ENCODE peak calls at places on chromosomes 3 and 15, in nine cellular contexts. H is H1, L is HFF-Myc, W is AG09309, M is PC-3, S is epithelial cell of esophagus, C is transverse colon, F is WERI-Rb-1, P is AG09319. B is an unnamed sample.

GRCh38 chr15:63347074-63347859 is 34.4 kb downstream of the CA12 start:
- DNase-seq in S (no peak), M (no peak), L (no peak), P (peak), F (no peak), C (no peak), H (no peak), W (no peak), B (no peak)

GRCh38 chr15:78810377-78811123 is 714 bp downstream of the ADAMTS7 start:
- DNase-seq in C (peak), M (peak), W (no peak), F (peak), H (peak), P (no peak), S (peak), L (no peak), B (peak)

GRCh38 chr3:188153949-188154757 is at the start of gene LPP:
- DNase-seq in C (peak), W (no peak), P (peak), F (peak), M (peak), L (no peak), H (peak), S (peak), B (peak)

GRCh38 chr3:154758109-154758868 is 321.8 kb upstream of the MME start:
- DNase-seq in F (no peak), H (no peak), C (no peak), L (no peak), M (peak), S (peak), W (peak), P (peak), B (peak)

GRCh38 chr15:63322541-63322940 is 45.1 kb downstream of the APH1B start:
- DNase-seq in L (no peak), M (no peak), H (no peak), F (no peak), C (peak), W (no peak), S (no peak), P (no peak), B (peak)

GRCh38 chr15:34721802-34722795 is 32.7 kb downstream of the GJD2 start:
- DNase-seq in P (peak), C (no peak), W (peak), L (no peak), H (peak), S (peak), M (no peak), F (peak), B (peak)

GRCh38 chr15:69342460-69343076 is 43.9 kb downstream of the PAQR5 start:
- DNase-seq in M (no peak), W (no peak), L (no peak), C (no peak), S (no peak), H (no peak), F (peak), P (no peak), B (no peak)

GRCh38 chr15:44207643-44208042 is 12.6 kb upstream of the FRMD5 start:
- DNase-seq in W (peak), C (no peak), H (no peak), F (no peak), S (peak), P (no peak), L (no peak), M (peak), B (peak)

GRCh38 chr3:16546186-16547004 is 32.9 kb upstream of the RFTN1 start:
- DNase-seq in W (no peak), L (no peak), C (no peak), P (no peak), H (no peak), M (no peak), F (no peak), S (no peak), B (no peak)

GRCh38 chr3:186251948-186252619 is 110.0 kb downstream of the DGKG start:
- DNase-seq in W (no peak), L (no peak), C (no peak), M (no peak), P (no peak), H (no peak), S (no peak), F (no peak), B (peak)

GRCh38 chr3:38459499-38460048 is 5.9 kb downstream of the ACVR2B start:
- DNase-seq in W (no peak), S (no peak), L (no peak), P (no peak), F (no peak), C (no peak), H (no peak), M (no peak), B (no peak)

GRCh38 chr3:195746346-195746745 is 25.6 kb downstream of the MUC20 start:
- DNase-seq in F (no peak), P (no peak), C (no peak), H (no peak), S (no peak), L (no peak), M (no peak), W (no peak), B (no peak)

GRCh38 chr3:139241783-139242182 is 102.0 kb upstream of the MRPS22 start:
- DNase-seq in H (no peak), W (no peak), C (no peak), P (no peak), S (no peak), M (no peak), F (no peak), L (no peak), B (no peak)

GRCh38 chr3:69784854-69785523 is 45.7 kb downstream of the MITF start:
- DNase-seq in F (no peak), C (peak), P (peak), W (peak), S (peak), H (no peak), L (peak), M (no peak), B (peak)

GRCh38 chr3:141331370-141332318 is 36.7 kb upstream of the ZBTB38 start:
- DNase-seq in S (peak), H (no peak), L (peak), M (peak), F (no peak), P (peak), W (peak), C (peak), B (peak)

GRCh38 chr3:148309390-148310035 is 388.2 kb upstream of the AGTR1 start:
- DNase-seq in F (peak), C (peak), M (peak), L (no peak), P (peak), S (peak), H (peak), W (peak), B (peak)

GRCh38 chr3:126781889-126782491 is 78.0 kb downstream of the CHCHD6 start:
- DNase-seq in F (no peak), C (no peak), M (peak), L (peak), W (peak), H (no peak), S (peak), P (peak), B (peak)

GRCh38 chr3:13879946-13880810 is at the start of gene WNT7A:
- DNase-seq in P (no peak), M (peak), H (peak), C (no peak), F (peak), W (no peak), S (peak), L (no peak), B (peak)

GRCh38 chr3:40044487-40044886 is 235.1 kb downstream of the MYRIP start:
- DNase-seq in C (no peak), P (peak), H (no peak), M (no peak), F (no peak), S (peak), L (peak), W (peak), B (peak)

GRCh38 chr15:94236638-94237037 is 5.3 kb downstream of the MCTP2 start:
- DNase-seq in H (no peak), W (no peak), F (no peak), M (peak), S (peak), C (no peak), L (no peak), P (no peak), B (peak)

GRCh38 chr3:49411550-49411967 is 217 bp downstream of the RHOA start:
- DNase-seq in S (peak), C (peak), W (no peak), P (no peak), M (no peak), F (peak), H (no peak), L (no peak), B (no peak)

GRCh38 chr15:78298983-78299301 is 467 bp downstream of the SKIC8 start:
- DNase-seq in C (no peak), P (no peak), S (peak), W (no peak), H (no peak), L (no peak), M (no peak), F (no peak), B (no peak)

GRCh38 chr3:63278171-63278999 is at the start of gene SYNPR:
- DNase-seq in H (peak), M (no peak), L (no peak), S (no peak), F (peak), W (no peak), C (no peak), P (no peak), B (no peak)

GRCh38 chr3:38312356-38312755 is 30.3 kb downstream of the SLC22A14 start:
- DNase-seq in C (no peak), F (no peak), H (peak), W (no peak), L (no peak), P (no peak), S (no peak), M (no peak), B (no peak)

GRCh38 chr3:184655597-184655996 is 56.3 kb downstream of the MAGEF1 start:
- DNase-seq in M (no peak), F (no peak), C (no peak), L (no peak), W (no peak), H (no peak), S (no peak), P (no peak), B (no peak)

GRCh38 chr15:67137319-67137718 is 71.9 kb downstream of the SMAD3 start:
- DNase-seq in C (no peak), W (no peak), H (no peak), P (no peak), L (no peak), F (no peak), M (no peak), S (no peak), B (no peak)

GRCh38 chr3:170999737-171000242 is 26.7 kb downstream of the SLC2A2 start:
- DNase-seq in C (peak), S (peak), M (peak), L (peak), F (no peak), H (no peak), W (peak), P (no peak), B (peak)

GRCh38 chr15:85543741-85544155 is 163.3 kb downstream of the AKAP13 start:
- DNase-seq in S (peak), L (no peak), H (peak), W (no peak), F (peak), C (peak), P (no peak), M (no peak), B (no peak)
- TF ChIP-seq CTCF in S (no peak), L (no peak), H (peak), W (no peak), F (no peak), C (peak), P (no peak), M (no peak), B (no peak)

GRCh38 chr3:79085166-79085565 is 682.6 kb downstream of the ROBO1 start:
- DNase-seq in L (peak), H (no peak), S (peak), C (no peak), P (no peak), W (no peak), M (no peak), F (no peak), B (no peak)

GRCh38 chr3:79081285-79081684 is 686.5 kb downstream of the ROBO1 start:
- DNase-seq in H (no peak), S (no peak), C (no peak), L (no peak), M (no peak), P (no peak), F (no peak), W (no peak), B (no peak)

DNA sequence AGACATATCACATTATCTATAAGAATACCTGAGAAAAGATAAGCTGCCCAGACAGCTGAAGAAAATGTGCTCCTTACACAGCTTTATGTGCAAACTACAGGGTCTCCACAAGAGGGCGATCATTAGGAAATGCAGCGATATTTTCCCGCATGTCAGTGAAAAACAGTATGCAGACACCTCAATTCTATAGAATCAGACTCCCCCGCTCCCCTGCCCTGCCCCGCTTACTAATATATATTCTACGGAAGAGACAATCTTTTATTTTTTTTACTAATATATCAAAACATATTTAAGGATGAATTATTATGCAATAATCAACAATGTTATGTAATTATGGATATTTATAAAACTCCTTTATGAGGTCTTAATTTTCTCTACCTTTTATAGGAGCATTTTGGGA is 681.3 kb downstream of the ROBO1 start:
- DNase-seq in C (peak), M (peak), S (peak), P (peak), W (peak), F (peak), L (peak), H (peak), B (peak)
- TF ChIP-seq CTCF in C (peak), M (peak), S (peak), P (peak), W (peak), F (peak), L (peak), H (no peak), B (peak)

GRCh38 chr15:80695099-80695910 is at the start of gene ABHD17C:
- DNase-seq in P (peak), S (peak), M (peak), W (no peak), L (no peak), H (peak), C (peak), F (peak), B (peak)

GRCh38 chr15:80694624-80695098 is 449 bp upstream of the ABHD17C start:
- DNase-seq in H (peak), F (no peak), P (no peak), M (peak), W (no peak), S (no peak), L (no peak), C (peak), B (peak)

GRCh38 chr15:80693682-80694623 is 1.2 kb upstream of the ABHD17C start:
- DNase-seq in C (no peak), H (no peak), W (no peak), F (no peak), L (no peak), P (no peak), S (no peak), M (peak), B (peak)

GRCh38 chr15:80697316-80697715 is 2.2 kb downstream of the ABHD17C start:
- DNase-seq in P (no peak), F (no peak), M (peak), W (no peak), H (no peak), C (peak), L (no peak), S (no peak), B (no peak)

DNA sequence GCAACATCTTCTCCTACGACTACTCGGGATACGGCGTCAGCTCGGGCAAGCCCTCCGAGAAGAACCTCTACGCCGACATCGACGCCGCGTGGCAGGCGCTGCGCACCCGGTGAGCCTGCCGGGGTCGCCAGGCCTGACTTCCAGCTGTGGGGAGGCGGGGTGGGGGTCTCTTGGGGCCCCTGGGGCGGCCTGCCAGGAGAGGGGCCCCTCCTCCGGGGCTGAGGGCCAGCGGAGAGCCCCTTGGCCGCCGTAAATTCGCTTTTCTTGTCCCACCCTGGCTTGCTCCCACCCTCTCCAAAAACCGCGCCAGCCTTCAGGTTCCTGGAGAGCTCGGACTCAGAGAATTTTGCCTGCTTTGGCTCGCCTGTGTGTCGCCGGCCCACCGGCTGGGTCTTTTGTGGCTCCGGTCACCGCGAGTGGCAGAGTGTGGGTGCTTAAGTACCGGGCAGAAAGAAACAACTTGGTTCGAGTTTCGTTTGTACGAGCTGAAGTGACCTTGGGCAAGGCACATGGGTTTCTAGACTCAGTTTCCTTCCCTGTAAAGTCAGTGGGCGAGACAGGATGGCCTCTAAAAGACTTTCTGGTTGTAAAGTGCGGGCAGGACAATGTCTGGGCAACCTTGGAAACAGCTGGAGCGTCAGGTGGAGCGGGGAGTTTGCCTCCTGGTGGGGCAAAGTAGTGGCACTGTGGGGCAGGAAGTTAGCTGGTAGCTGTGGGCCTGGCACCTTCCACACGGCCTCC is 971 bp downstream of the ABHD17C start:
- DNase-seq in S (peak), H (peak), C (peak), L (no peak), M (peak), F (no peak), W (no peak), P (no peak), B (peak)
- TF ChIP-seq CTCF in S (peak), H (no peak), C (peak), L (peak), M (peak), F (peak), W (peak), P (peak), B (peak)

DNA sequence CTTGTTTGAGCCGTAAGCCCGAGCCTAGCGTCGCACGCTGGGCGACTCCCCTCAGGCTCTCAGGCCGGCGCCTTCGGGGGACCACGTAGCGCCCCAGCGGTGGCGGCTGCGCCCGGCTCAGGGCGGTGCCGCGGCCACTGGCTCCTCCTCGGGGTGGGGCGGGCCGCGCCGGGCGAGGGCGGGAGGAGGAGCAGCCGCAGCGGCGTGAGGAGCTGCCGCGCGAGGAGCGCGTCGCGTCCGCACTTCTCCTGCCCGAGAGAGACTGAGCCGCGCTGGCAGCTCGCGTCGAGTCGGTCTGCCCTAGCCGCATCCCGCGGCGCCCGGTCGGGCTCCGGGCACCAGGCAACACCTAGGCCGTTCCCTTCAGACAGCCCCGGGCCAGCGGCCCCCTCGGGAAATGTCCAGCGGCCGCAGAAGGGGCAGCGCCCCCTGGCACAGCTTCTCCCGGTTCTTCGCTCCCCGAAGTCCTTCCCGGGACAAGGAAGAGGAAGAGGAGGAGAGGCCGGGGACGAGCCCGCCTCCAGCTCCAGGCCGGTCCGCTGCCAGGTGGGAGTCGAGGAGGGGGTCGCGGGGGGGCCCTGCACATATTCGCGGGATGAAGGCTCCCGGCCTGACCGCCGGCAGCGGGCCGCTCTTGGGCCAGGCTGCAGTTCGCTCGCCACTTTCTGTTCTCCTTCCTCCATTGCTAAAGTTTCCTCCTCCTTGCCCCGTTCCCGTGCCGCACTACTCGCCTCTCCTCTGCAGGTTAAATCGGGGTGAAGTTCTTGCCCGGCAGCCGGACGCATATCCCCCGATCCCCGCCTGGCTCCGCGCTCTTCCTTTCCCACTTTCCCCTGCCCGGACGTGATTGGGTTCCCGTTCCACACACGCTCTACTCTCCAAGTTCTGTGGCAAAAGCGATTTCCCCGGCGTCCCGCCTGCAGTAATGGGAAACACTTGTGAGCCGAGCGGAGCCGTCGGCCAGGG is at the start of gene CRYBG3:
- DNase-seq in W (no peak), L (peak), P (peak), S (peak), M (peak), H (peak), C (peak), F (peak), B (peak)
- TF ChIP-seq CTCF in W (peak), L (peak), P (peak), S (peak), M (peak), H (peak), C (peak), F (peak), B (no peak)

GRCh38 chr3:169133178-169134161 is 530.0 kb downstream of the MECOM start:
- DNase-seq in F (no peak), S (peak), P (no peak), M (peak), L (no peak), W (no peak), C (no peak), H (no peak), B (peak)
- TF ChIP-seq CTCF in F (no peak), S (peak), P (peak), M (peak), L (no peak), W (peak), C (peak), H (no peak), B (peak)

DNA sequence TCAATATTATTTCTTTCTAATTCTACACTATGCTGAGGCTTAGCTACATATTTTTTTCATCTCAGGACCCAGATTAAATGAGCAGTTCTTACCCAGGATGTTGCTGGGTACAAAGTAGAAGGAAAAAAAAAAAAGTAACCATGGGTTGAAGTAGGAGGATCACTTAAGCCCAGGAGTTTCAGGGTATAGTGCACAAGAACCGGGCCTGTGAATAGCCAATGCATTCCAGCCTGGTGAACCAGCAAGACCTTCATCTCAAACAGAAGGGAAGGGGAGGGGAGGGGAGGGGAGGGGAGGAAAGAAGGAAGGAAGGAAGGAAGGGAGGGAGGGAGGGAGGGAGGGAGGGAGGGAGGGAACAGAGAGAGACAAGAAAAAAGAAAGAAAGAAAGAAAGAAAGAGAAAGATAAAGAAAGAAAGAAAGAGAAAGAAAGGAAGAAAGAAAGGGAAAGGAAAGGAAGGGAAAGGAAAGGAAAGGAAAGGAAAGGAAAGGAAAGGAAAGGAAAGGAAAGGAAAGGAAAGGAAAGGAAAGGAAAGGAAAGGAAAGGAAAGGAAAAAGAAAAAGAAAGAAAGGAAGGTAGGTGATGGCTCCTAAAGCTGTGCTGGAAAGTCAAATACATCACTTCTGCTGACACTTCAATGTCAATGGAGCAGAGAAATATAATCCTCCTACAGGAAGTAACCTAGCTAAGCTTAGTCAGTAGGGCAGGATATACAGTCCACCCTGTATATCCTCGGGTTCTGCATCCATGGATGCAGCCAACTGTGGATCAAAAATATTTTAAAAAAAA is 206.8 kb upstream of the TGFBR2 start:
- DNase-seq in L (no peak), W (no peak), M (peak), H (no peak), P (no peak), S (peak), F (no peak), C (no peak), B (no peak)
- TF ChIP-seq CTCF in L (no peak), W (no peak), M (no peak), H (no peak), P (no peak), S (no peak), F (no peak), C (no peak), B (no peak)

B was measured in MCF 10A.